ENCODE peak calls at places on chromosomes 11 and 22, in five cellular contexts. One of them, this sample, is unnamed.

GRCh38 chr11:6538456-6538855 is 41.4 kb downstream of the DNHD1 start:
- DNase-seq in cardiac muscle cell: no peak
- DNase-seq in fibroblast of lung: no peak
- DNase-seq in HepG2: no peak
- DNase-seq in breast epithelium: no peak
- DNase-seq in this sample: no peak

GRCh38 chr11:75270896-75271415 is 30.4 kb downstream of the TPBGL start:
- DNase-seq in cardiac muscle cell: no peak
- DNase-seq in fibroblast of lung: no peak
- DNase-seq in HepG2: no peak
- DNase-seq in breast epithelium: no peak
- DNase-seq in this sample: peak; percentile 2

GRCh38 chr22:46677323-46678002 is 57.3 kb downstream of the GRAMD4 start:
- DNase-seq in cardiac muscle cell: no peak
- DNase-seq in fibroblast of lung: no peak
- DNase-seq in HepG2: no peak
- DNase-seq in breast epithelium: no peak
- DNase-seq in this sample: no peak

GRCh38 chr11:125797641-125798040 is 9.7 kb downstream of the PATE3 start:
- DNase-seq in cardiac muscle cell: no peak
- DNase-seq in fibroblast of lung: no peak
- DNase-seq in HepG2: no peak
- DNase-seq in breast epithelium: no peak
- DNase-seq in this sample: no peak

GRCh38 chr11:34824425-34824824 is 91.8 kb downstream of the APIP start:
- DNase-seq in cardiac muscle cell: no peak
- DNase-seq in fibroblast of lung: no peak
- DNase-seq in HepG2: no peak
- DNase-seq in breast epithelium: no peak
- DNase-seq in this sample: no peak

GRCh38 chr11:75795276-75796090 is 19.5 kb upstream of the UVRAG start:
- DNase-seq in cardiac muscle cell: no peak
- DNase-seq in fibroblast of lung: no peak
- DNase-seq in HepG2: peak; percentile 80
- DNase-seq in breast epithelium: no peak
- DNase-seq in this sample: no peak

GRCh38 chr11:128201801-128202200 is 385.6 kb downstream of the ETS1 start:
- DNase-seq in cardiac muscle cell: no peak
- DNase-seq in fibroblast of lung: no peak
- DNase-seq in HepG2: no peak
- DNase-seq in breast epithelium: no peak
- DNase-seq in this sample: no peak

GRCh38 chr11:43574949-43575915 is 105.3 kb upstream of the HSD17B12 start:
- DNase-seq in cardiac muscle cell: peak; percentile 70
- DNase-seq in fibroblast of lung: peak; percentile 58
- DNase-seq in HepG2: no peak
- DNase-seq in breast epithelium: no peak
- DNase-seq in this sample: no peak

GRCh38 chr22:38866399-38867123 is 5.5 kb downstream of the CBX6 start:
- DNase-seq in cardiac muscle cell: no peak
- DNase-seq in fibroblast of lung: no peak
- DNase-seq in HepG2: no peak
- DNase-seq in breast epithelium: no peak
- DNase-seq in this sample: no peak

GRCh38 chr11:130115218-130115617 is 44.4 kb upstream of the ST14 start:
- DNase-seq in cardiac muscle cell: peak; percentile 64
- DNase-seq in fibroblast of lung: peak; percentile 50
- DNase-seq in HepG2: no peak
- DNase-seq in breast epithelium: no peak
- DNase-seq in this sample: no peak

GRCh38 chr11:14358729-14359439 is at the start of gene RRAS2:
- DNase-seq in cardiac muscle cell: peak; percentile 83
- DNase-seq in fibroblast of lung: peak; percentile 77
- DNase-seq in HepG2: peak; percentile 69
- DNase-seq in breast epithelium: peak; percentile 70
- DNase-seq in this sample: peak; percentile 61

GRCh38 chr11:118998822-118999221 is 884 bp downstream of the CENATAC start:
- DNase-seq in cardiac muscle cell: peak; percentile 65
- DNase-seq in fibroblast of lung: peak; percentile 89
- DNase-seq in HepG2: peak; percentile 81
- DNase-seq in breast epithelium: no peak
- DNase-seq in this sample: no peak

GRCh38 chr11:119519796-119520195 is 96.8 kb upstream of the THY1 start:
- DNase-seq in cardiac muscle cell: no peak
- DNase-seq in fibroblast of lung: no peak
- DNase-seq in HepG2: no peak
- DNase-seq in breast epithelium: no peak
- DNase-seq in this sample: no peak

GRCh38 chr11:96187779-96188624 is 155.0 kb downstream of the MAML2 start:
- DNase-seq in cardiac muscle cell: peak; percentile 91
- DNase-seq in fibroblast of lung: peak; percentile 97
- DNase-seq in HepG2: peak; percentile 47
- DNase-seq in breast epithelium: no peak
- DNase-seq in this sample: no peak

GRCh38 chr22:37501610-37502341 is 15.6 kb upstream of the MFNG start:
- DNase-seq in cardiac muscle cell: peak; percentile 92
- DNase-seq in fibroblast of lung: peak; percentile 90
- DNase-seq in HepG2: peak; percentile 99
- DNase-seq in breast epithelium: peak; percentile 80
- DNase-seq in this sample: no peak

GRCh38 chr22:48603621-48604320 is 1223.9 kb downstream of the BRD1 start:
- DNase-seq in cardiac muscle cell: no peak
- DNase-seq in fibroblast of lung: no peak
- DNase-seq in HepG2: no peak
- DNase-seq in breast epithelium: no peak
- DNase-seq in this sample: peak; percentile 67

GRCh38 chr22:29625090-29625825 is 21.8 kb downstream of the NF2 start:
- DNase-seq in cardiac muscle cell: peak; percentile 78
- DNase-seq in fibroblast of lung: peak; percentile 85
- DNase-seq in HepG2: peak; percentile 62
- DNase-seq in breast epithelium: no peak
- DNase-seq in this sample: no peak

GRCh38 chr11:27201454-27202302 is 161.1 kb downstream of the BBOX1 start:
- DNase-seq in cardiac muscle cell: peak; percentile 79
- DNase-seq in fibroblast of lung: peak; percentile 88
- DNase-seq in HepG2: peak; percentile 96
- DNase-seq in breast epithelium: no peak
- DNase-seq in this sample: no peak

GRCh38 chr11:44950625-44951472 is at the start of gene TP53I11:
- DNase-seq in cardiac muscle cell: peak; percentile 91
- DNase-seq in fibroblast of lung: peak; percentile 74
- DNase-seq in HepG2: no peak
- DNase-seq in breast epithelium: peak; percentile 77
- DNase-seq in this sample: peak; percentile 97

GRCh38 chr11:125370561-125371389 is 125.3 kb downstream of the FEZ1 start:
- DNase-seq in cardiac muscle cell: no peak
- DNase-seq in fibroblast of lung: no peak
- DNase-seq in HepG2: no peak
- DNase-seq in breast epithelium: no peak
- DNase-seq in this sample: peak; percentile 66

GRCh38 chr22:40429481-40429880 is 59.1 kb downstream of the SGSM3 start:
- DNase-seq in cardiac muscle cell: no peak
- DNase-seq in fibroblast of lung: no peak
- DNase-seq in HepG2: no peak
- DNase-seq in breast epithelium: no peak
- DNase-seq in this sample: peak; percentile 10

GRCh38 chr11:34546511-34547206 is 33.1 kb upstream of the ELF5 start:
- DNase-seq in cardiac muscle cell: no peak
- DNase-seq in fibroblast of lung: no peak
- DNase-seq in HepG2: peak; percentile 57
- DNase-seq in breast epithelium: no peak
- DNase-seq in this sample: no peak

GRCh38 chr11:86518211-86518610 is 143.5 kb downstream of the CCDC81 start:
- DNase-seq in cardiac muscle cell: no peak
- DNase-seq in fibroblast of lung: no peak
- DNase-seq in HepG2: no peak
- DNase-seq in breast epithelium: no peak
- DNase-seq in this sample: no peak

GRCh38 chr11:36097219-36097650 is 153.4 kb downstream of the LDLRAD3 start:
- DNase-seq in cardiac muscle cell: no peak
- DNase-seq in fibroblast of lung: no peak
- DNase-seq in HepG2: no peak
- DNase-seq in breast epithelium: no peak
- DNase-seq in this sample: no peak
- H3K36me3 ChIP-seq in cardiac muscle cell: no peaks in the 10 kb centered on the region
- H3K36me3 ChIP-seq in fibroblast of lung: no peaks in the 10 kb centered on the region
- H3K36me3 ChIP-seq in HepG2: no peaks in the 10 kb centered on the region
- H3K36me3 ChIP-seq in breast epithelium: no peaks in the 10 kb centered on the region
- H3K36me3 ChIP-seq in this sample: no peaks in the 10 kb centered on the region

GRCh38 chr22:17269224-17269606 is 50.0 kb upstream of the ADA2 start:
- DNase-seq in cardiac muscle cell: no peak
- DNase-seq in fibroblast of lung: no peak
- DNase-seq in HepG2: no peak
- DNase-seq in breast epithelium: no peak
- DNase-seq in this sample: no peak
- H3K4me1 ChIP-seq in cardiac muscle cell: peaks cover 29% of the 10 kb centered on the region
- H3K4me1 ChIP-seq in fibroblast of lung: no peaks in the 10 kb centered on the region
- H3K4me1 ChIP-seq in HepG2: peaks cover 9% of the 10 kb centered on the region
- H3K4me1 ChIP-seq in breast epithelium: peaks cover 6% of the 10 kb centered on the region
- H3K4me1 ChIP-seq in this sample: no peaks in the 10 kb centered on the region

GRCh38 chr11:67435031-67435726 is 2.3 kb downstream of the PTPRCAP start:
- DNase-seq in cardiac muscle cell: no peak
- DNase-seq in fibroblast of lung: no peak
- DNase-seq in HepG2: no peak
- DNase-seq in breast epithelium: no peak
- DNase-seq in this sample: no peak

GRCh38 chr11:67437082-67437821 is at the start of gene PTPRCAP:
- DNase-seq in cardiac muscle cell: peak; percentile 23
- DNase-seq in fibroblast of lung: no peak
- DNase-seq in HepG2: no peak
- DNase-seq in breast epithelium: no peak
- DNase-seq in this sample: no peak

GRCh38 chr11:67435727-67436458 is 1.6 kb downstream of the PTPRCAP start:
- DNase-seq in cardiac muscle cell: no peak
- DNase-seq in fibroblast of lung: no peak
- DNase-seq in HepG2: no peak
- DNase-seq in breast epithelium: no peak
- DNase-seq in this sample: no peak

GRCh38 chr11:67438121-67438902 is 830 bp upstream of the PTPRCAP start:
- DNase-seq in cardiac muscle cell: no peak
- DNase-seq in fibroblast of lung: no peak
- DNase-seq in HepG2: no peak
- DNase-seq in breast epithelium: no peak
- DNase-seq in this sample: peak; percentile 81

DNA sequence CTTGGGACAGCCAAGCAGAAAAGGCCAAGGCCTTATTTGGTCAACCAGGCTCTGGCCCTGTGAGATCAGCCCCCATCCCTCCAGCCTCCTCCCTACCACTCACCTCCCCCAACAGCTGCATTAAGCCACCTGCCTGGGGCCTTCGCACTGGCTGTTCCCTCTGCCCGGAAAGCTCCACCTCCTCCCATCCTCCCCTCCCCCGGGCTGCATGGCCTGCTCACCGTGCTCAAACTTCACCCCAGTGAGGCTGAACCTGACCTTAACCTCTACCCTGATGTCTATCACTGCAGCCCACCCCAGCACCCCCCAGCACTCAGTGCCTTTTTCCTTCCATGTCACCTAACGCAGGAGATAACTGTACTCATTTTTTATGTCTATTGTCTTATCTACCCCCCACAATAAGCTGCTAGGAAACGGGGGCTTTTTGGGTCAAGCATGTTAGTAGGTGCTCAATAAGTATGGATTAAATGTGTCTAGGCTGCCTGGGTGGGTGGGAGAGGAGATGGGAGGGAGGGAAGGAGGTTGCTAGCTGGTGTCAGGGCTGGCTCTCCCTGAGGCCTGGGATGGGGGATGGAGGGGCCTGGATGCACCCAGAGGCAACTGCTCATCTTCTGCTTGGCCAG is 912 bp downstream of the PTPRCAP start:
- DNase-seq in cardiac muscle cell: peak; percentile 22
- DNase-seq in fibroblast of lung: peak; percentile 12
- DNase-seq in HepG2: no peak
- DNase-seq in breast epithelium: no peak
- DNase-seq in this sample: no peak
- H3K4me3 ChIP-seq in cardiac muscle cell: no peak overlapping the region
- H3K4me3 ChIP-seq in fibroblast of lung: no peak overlapping the region
- H3K4me3 ChIP-seq in HepG2: no peak overlapping the region
- H3K4me3 ChIP-seq in breast epithelium: peak overlapping the region; percentile 12
- H3K4me3 ChIP-seq in this sample: no peak overlapping the region

GRCh38 chr11:123616505-123617198 is 37.8 kb downstream of the SCN3B start:
- DNase-seq in cardiac muscle cell: peak; percentile 93
- DNase-seq in fibroblast of lung: peak; percentile 86
- DNase-seq in HepG2: no peak
- DNase-seq in breast epithelium: no peak
- DNase-seq in this sample: peak; percentile 35
- H3K36me3 ChIP-seq in cardiac muscle cell: peaks cover 28% of the 10 kb centered on the region
- H3K36me3 ChIP-seq in fibroblast of lung: no peaks in the 10 kb centered on the region
- H3K36me3 ChIP-seq in HepG2: no peaks in the 10 kb centered on the region
- H3K36me3 ChIP-seq in breast epithelium: no peaks in the 10 kb centered on the region
- H3K36me3 ChIP-seq in this sample: no peaks in the 10 kb centered on the region

GRCh38 chr11:67617243-67617953 is 10.7 kb downstream of the NDUFV1 start:
- DNase-seq in cardiac muscle cell: no peak
- DNase-seq in fibroblast of lung: no peak
- DNase-seq in HepG2: peak; percentile 89
- DNase-seq in breast epithelium: no peak
- DNase-seq in this sample: no peak
- H3K4me1 ChIP-seq in cardiac muscle cell: peaks cover 28% of the 10 kb centered on the region
- H3K4me1 ChIP-seq in fibroblast of lung: no peaks in the 10 kb centered on the region
- H3K4me1 ChIP-seq in HepG2: peaks cover 49% of the 10 kb centered on the region
- H3K4me1 ChIP-seq in breast epithelium: peaks cover 8% of the 10 kb centered on the region
- H3K4me1 ChIP-seq in this sample: peaks cover 15% of the 10 kb centered on the region

DNA sequence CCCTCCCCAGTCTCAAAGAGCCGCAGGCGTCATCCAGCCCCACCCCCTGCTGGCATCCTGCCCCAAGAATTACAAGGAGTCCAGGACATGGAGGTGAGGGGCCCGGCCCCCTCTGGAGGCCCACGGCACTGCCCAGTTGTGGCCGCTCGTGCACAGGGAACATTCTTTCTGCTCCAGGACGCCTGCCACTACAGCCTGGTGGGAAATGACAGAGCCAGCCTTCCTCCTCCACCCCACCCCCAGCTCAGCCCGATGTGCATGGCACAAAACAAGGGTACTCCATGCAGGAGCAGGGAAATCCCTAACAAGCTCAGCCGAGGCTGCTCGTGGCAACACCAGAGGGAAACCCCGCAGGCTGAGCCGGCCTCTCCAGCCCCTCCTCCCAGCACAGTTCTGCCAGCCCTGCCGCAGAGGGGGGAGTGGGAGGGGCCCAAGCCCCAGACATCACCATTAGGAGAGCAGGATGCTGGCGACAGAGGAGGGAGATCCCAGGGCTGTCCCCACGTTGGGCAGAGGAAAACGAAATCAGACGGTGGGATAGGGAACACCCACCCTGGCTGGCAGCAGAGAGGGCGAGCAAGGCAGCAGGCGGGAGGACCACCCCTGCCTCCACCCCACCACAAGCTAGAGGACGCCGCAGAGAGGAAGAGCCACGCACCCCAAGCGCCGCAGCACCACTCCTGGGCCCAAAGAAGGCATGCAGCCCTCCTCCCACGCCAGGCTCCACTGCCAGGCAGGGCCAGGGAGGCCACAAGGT is 10.0 kb downstream of the IGSF9B start:
- DNase-seq in cardiac muscle cell: no peak
- DNase-seq in fibroblast of lung: no peak
- DNase-seq in HepG2: no peak
- DNase-seq in breast epithelium: no peak
- DNase-seq in this sample: no peak
- H3K4me3 ChIP-seq in cardiac muscle cell: no peak overlapping the region
- H3K4me3 ChIP-seq in fibroblast of lung: no peak overlapping the region
- H3K4me3 ChIP-seq in HepG2: no peak overlapping the region
- H3K4me3 ChIP-seq in breast epithelium: no peak overlapping the region
- H3K4me3 ChIP-seq in this sample: no peak overlapping the region